ENCODE peak calls at places on chromosomes 16 and 17, in four cellular contexts. S is fibroblast of lung, P is neural progenitor cell, L is neuronal stem cell. G is an unnamed sample.

GRCh38 chr16:69363281-69363717 is 11.7 kb upstream of the TMED6 start:
- DNase-seq in P (no peak), L (no peak), S (no peak), G (no peak)

GRCh38 chr17:2054262-2054739 is 602 bp upstream of the HIC1 start:
- DNase-seq in L (no peak), P (no peak), S (peak), G (peak)

GRCh38 chr16:83851473-83851872 is 43.7 kb downstream of the HSBP1 start:
- DNase-seq in P (no peak), L (no peak), S (no peak), G (no peak)

GRCh38 chr16:84045001-84045817 is 2.6 kb upstream of the SLC38A8 start:
- DNase-seq in S (no peak), L (peak), P (peak), G (no peak)

GRCh38 chr17:18246880-18247612 is 11.5 kb downstream of the FLII start:
- DNase-seq in P (peak), S (peak), L (no peak), G (peak)

GRCh38 chr17:4808378-4808767 is 1.4 kb downstream of the PLD2 start:
- DNase-seq in S (no peak), P (no peak), L (no peak), G (no peak)

GRCh38 chr17:40130352-40131042 is 8.7 kb downstream of the MSL1 start:
- DNase-seq in P (no peak), L (no peak), S (no peak), G (peak)

GRCh38 chr16:86214326-86215232 is 295.7 kb upstream of the FOXF1 start:
- DNase-seq in L (no peak), S (peak), P (no peak), G (no peak)

GRCh38 chr16:50300942-50301625 is 34.7 kb downstream of the ADCY7 start:
- DNase-seq in P (no peak), S (peak), L (no peak), G (peak)

GRCh38 chr16:84294196-84295142 is at the start of gene WFDC1:
- DNase-seq in P (peak), S (no peak), L (no peak), G (no peak)

DNA sequence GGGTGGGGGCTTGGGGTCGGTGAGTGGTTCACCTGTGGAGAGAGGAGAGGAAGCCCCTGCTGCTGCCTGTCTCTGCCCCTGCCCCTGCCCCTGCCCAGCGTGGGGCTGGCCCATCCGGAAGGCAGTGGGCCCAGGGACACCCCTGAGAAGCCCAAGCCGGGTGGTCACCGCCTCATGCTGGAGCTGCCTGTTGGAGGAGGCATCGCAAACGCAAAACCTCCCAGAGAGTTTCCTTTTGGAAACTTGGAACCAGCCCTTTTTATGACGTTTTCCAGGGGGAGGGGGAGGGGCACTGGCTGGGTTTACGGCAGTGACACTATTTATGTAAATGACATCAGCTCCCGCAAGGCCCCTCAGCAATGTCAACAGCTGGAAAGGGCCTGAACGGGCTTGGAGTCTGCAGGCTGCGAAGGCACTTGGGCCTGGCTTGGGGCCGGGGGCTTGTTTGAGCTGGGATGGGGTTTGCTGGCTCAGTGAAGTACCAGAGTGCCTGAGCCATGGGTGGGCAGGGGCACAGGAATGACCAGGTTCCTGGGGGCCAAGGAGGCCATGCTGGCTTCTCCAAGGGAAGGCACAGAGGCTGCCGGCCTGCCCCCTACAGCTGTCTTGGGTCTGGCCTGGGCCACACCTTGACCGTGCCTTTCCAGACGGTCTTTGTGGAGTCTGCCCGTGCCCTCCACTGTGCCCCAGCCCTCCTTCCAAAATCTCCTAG is 219.5 kb downstream of the NTN1 start:
- DNase-seq in P (peak), L (no peak), S (peak), G (peak)
- H3K9ac ChIP-seq in P (no peak), L (no peak), S (peak), G (no peak)

GRCh38 chr16:30094541-30095165 is 1.4 kb downstream of the YPEL3 start:
- DNase-seq in L (peak), S (no peak), P (peak), G (no peak)
- H3K9ac ChIP-seq in L (peak), S (no peak), P (no peak), G (no peak)

DNA sequence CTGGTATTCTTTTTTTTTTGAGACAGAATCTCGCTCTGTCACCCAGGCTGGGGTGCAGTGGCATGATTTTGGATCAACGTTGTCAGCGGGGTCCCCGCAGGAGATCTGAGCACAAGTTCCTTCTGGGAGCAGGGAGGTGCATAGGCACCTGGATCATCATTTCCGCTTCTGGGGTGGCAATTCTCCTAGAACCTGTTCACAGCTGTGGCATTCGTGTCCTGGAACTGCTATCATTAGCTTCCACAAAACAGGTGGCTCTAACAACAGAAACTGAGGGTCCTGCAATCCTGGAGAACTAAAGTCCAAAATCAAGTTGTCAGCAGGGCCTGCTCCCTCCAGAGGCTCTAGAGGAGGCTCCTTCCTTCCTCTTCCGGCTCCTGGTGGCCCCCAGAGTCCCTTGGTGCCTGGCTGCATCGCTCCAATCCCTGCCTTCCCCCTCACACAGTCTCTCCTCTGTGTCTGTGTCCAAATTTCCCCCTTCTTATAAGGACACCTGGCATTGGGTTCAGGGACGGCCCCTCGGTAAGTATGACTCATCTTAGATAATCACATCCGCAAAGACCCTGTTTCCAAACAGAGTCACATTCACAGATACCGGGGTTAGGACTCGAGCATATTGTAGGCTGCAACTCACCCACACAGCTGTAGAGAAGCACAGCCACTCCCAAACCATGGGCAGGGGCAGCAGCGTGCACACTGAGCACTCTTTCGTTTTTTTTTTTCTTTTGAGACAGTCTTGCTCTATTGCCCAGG is 43.5 kb upstream of the KLHDC4 start:
- DNase-seq in S (peak), P (no peak), L (no peak), G (no peak)
- H3K9ac ChIP-seq in S (no peak), P (no peak), L (no peak), G (no peak)

GRCh38 chr16:22754577-22754976 is 59.4 kb upstream of the HS3ST2 start:
- DNase-seq in S (no peak), L (no peak), P (no peak), G (no peak)

GRCh38 chr16:22751685-22752084 is 62.3 kb upstream of the HS3ST2 start:
- DNase-seq in P (no peak), L (no peak), S (no peak), G (no peak)

DNA sequence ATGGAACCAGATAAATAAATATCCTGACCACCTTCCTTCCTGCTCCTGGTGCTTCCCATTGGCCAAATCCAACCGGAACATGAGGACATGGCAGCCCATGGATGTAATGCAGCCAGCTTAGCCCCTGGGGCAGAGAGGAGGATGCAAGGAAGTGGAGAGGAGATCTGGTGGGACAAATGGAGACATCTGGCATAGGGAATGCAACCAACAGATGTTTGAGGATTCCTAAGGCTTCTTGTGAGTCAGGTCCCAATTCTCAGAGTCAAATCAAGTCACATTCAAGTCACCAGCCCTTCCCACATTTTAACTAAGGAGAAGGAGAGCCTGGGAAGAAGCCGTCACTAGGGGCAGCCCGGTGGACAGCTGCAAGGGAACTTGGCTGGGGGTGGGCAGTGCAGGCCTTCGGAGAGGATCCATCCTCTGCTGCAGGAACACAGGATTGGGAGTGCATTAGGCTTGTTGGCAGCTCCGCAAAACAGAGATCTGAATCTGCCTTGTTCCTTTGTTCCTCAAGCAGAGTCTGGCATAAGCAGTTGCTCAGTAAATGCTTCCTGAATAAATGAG is 62.8 kb upstream of the HS3ST2 start:
- DNase-seq in P (no peak), S (no peak), L (no peak), G (no peak)
- H3K9ac ChIP-seq in P (no peak), S (no peak), L (no peak), G (no peak)

GRCh38 chr17:77196251-77196650 is 55.5 kb downstream of the SEC14L1 start:
- DNase-seq in S (peak), P (no peak), L (no peak), G (no peak)
- H3K9ac ChIP-seq in S (no peak), P (no peak), L (no peak), G (no peak)

DNA sequence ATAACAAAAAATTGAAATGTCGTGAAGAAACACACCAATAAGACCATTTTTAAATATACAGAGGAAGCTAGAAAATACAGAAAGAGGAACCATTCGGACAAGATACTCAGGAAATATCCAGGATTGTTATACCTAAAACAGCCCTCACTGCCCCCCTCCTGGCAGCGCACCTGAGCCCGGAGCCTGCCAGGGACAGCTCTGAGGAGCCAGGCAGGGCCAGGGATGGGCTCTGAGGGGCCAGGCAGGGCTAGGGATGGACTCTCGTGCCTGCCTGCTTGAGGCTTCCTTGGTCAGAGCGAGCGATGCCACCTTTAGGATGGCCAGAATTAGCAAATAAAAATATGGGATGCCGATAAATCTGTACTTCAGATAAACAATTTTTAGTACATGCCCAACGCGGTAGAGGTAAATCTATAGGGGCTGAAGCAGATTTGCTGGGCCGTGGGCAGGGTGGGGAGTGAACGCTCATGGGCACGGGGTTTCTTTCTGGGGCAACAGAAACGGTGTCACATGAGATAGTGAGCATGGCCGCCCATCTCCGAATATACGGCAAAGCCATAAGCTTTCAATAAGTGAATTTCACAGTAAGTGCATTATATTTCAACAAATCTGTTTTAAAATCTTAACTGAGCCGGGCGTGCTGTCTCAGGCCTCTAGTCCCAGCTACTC is 18.2 kb upstream of the CSNK1D start:
- DNase-seq in S (no peak), P (no peak), L (no peak), G (no peak)
- H3K9ac ChIP-seq in S (no peak), P (peak), L (no peak), G (no peak)